ENCODE peak calls at places on chromosomes 1 and 21, in seven cellular contexts. M, C, D, U, G, K and L are unnamed samples.

GRCh38 chr1:93716974-93717373 is 35.3 kb upstream of the BCAR3 start:
- DNase-seq in M (no peak), C (no peak), D (peak), U (no peak), G (peak), K (no peak), L (no peak)

GRCh38 chr1:205813755-205814058 is 709 bp upstream of the SLC41A1 start:
- DNase-seq in M (no peak), C (no peak), D (peak), U (peak), G (no peak), K (no peak), L (no peak)

GRCh38 chr1:95953668-95954067 is 719.7 kb downstream of the RWDD3 start:
- DNase-seq in M (no peak), C (no peak), D (no peak), U (no peak), G (no peak), K (no peak), L (no peak)

GRCh38 chr21:42374457-42374856 is 8.1 kb upstream of the TFF1 start:
- DNase-seq in M (no peak), C (no peak), D (no peak), U (no peak), G (no peak), K (no peak), L (no peak)

GRCh38 chr1:87084247-87084836 is 169.9 kb downstream of the HS2ST1 start:
- DNase-seq in M (peak), C (peak), D (peak), U (no peak), G (peak), K (no peak), L (peak)

GRCh38 chr1:165228676-165229075 is 127.8 kb downstream of the LMX1A start:
- DNase-seq in M (no peak), C (no peak), D (peak), U (no peak), G (no peak), K (no peak), L (no peak)

GRCh38 chr21:42505090-42505726 is 8.4 kb upstream of the SLC37A1 start:
- DNase-seq in M (no peak), C (peak), D (no peak), U (no peak), G (no peak), K (no peak), L (no peak)

GRCh38 chr1:118158918-118159317 is 26.1 kb downstream of the SPAG17 start:
- DNase-seq in M (no peak), C (no peak), D (peak), U (no peak), G (no peak), K (no peak), L (no peak)

GRCh38 chr1:5481889-5482288 is 510.3 kb downstream of the NPHP4 start:
- DNase-seq in M (peak), C (no peak), D (no peak), U (peak), G (no peak), K (no peak), L (no peak)

GRCh38 chr1:43034778-43035177 is 76.1 kb upstream of the SLC2A1 start:
- DNase-seq in M (no peak), C (no peak), D (no peak), U (no peak), G (no peak), K (no peak), L (no peak)

GRCh38 chr1:45911634-45912033 is 108.2 kb downstream of the MAST2 start:
- DNase-seq in M (no peak), C (no peak), D (no peak), U (no peak), G (no peak), K (no peak), L (no peak)

GRCh38 chr1:28073867-28074266 is 14.5 kb downstream of the EYA3 start:
- DNase-seq in M (no peak), C (no peak), D (no peak), U (no peak), G (no peak), K (no peak), L (no peak)

GRCh38 chr1:56758135-56758534 is 61.1 kb downstream of the FYB2 start:
- DNase-seq in M (no peak), C (no peak), D (no peak), U (no peak), G (no peak), K (no peak), L (peak)

GRCh38 chr1:168088511-168089325 is 48.0 kb downstream of the GPR161 start:
- DNase-seq in M (no peak), C (no peak), D (no peak), U (no peak), G (no peak), K (no peak), L (no peak)

GRCh38 chr1:34477632-34478141 is 277.2 kb upstream of the GJB5 start:
- DNase-seq in M (no peak), C (no peak), D (no peak), U (no peak), G (no peak), K (no peak), L (no peak)

GRCh38 chr1:117060441-117061317 is 553 bp downstream of the TTF2 start:
- DNase-seq in M (peak), C (peak), D (peak), U (no peak), G (peak), K (no peak), L (no peak)

GRCh38 chr1:111513410-111514020 is 10.1 kb upstream of the ADORA3 start:
- DNase-seq in M (no peak), C (no peak), D (no peak), U (no peak), G (no peak), K (peak), L (no peak)

GRCh38 chr21:34560021-34560420 is 48.0 kb upstream of the KCNE1 start:
- DNase-seq in M (no peak), C (no peak), D (no peak), U (no peak), G (no peak), K (no peak), L (no peak)

GRCh38 chr1:14238472-14239059 is 359.9 kb upstream of the KAZN start:
- DNase-seq in M (no peak), C (no peak), D (peak), U (no peak), G (peak), K (no peak), L (no peak)

GRCh38 chr1:12063141-12064072 is at the start of gene TNFRSF8:
- DNase-seq in M (no peak), C (no peak), D (peak), U (peak), G (no peak), K (no peak), L (no peak)

GRCh38 chr1:244730153-244730933 is 77.4 kb downstream of the DESI2 start:
- DNase-seq in M (no peak), C (peak), D (peak), U (peak), G (no peak), K (no peak), L (peak)

GRCh38 chr1:41645062-41645461 is 160.6 kb upstream of the EDN2 start:
- DNase-seq in M (no peak), C (no peak), D (no peak), U (no peak), G (no peak), K (no peak), L (no peak)

GRCh38 chr1:230292739-230293720 is 133.1 kb downstream of the PGBD5 start:
- DNase-seq in M (no peak), C (no peak), D (no peak), U (no peak), G (peak), K (no peak), L (peak)

GRCh38 chr1:243715285-243715684 is 134.8 kb downstream of the AKT3 start:
- DNase-seq in M (no peak), C (no peak), D (no peak), U (no peak), G (no peak), K (no peak), L (no peak)

GRCh38 chr1:246567258-246568235 is 1.3 kb downstream of the CNST start:
- DNase-seq in M (no peak), C (no peak), D (peak), U (no peak), G (peak), K (no peak), L (no peak)